ENCODE peak calls at places on chromosome 1, in four cellular contexts. M is stimulated activated CD4-positive, alpha-beta T cell treated with anti-CD3 and anti-CD28 coated beads, Interleukin-4, amount 100 ng/mL, for 4 hours; V is NCI-H1092 treated with DMSO at 0.1 percent for 48 hours; D is midbrain. A is an unnamed sample.

GRCh38 chr1:206083750-206084149 is 30.8 kb downstream of the RHEX start:
- DNase-seq in D (no peak), M (no peak), V (no peak), A (no peak)

GRCh38 chr1:215156232-215156631 is 73.7 kb downstream of the KCNK2 start:
- DNase-seq in D (no peak), M (no peak), V (no peak), A (no peak)

GRCh38 chr1:96845464-96845863 is 123.9 kb downstream of the PTBP2 start:
- DNase-seq in M (no peak), D (peak; percentile 22), V (no peak), A (no peak)

GRCh38 chr1:62685431-62685859 is 2.7 kb downstream of the DOCK7 start:
- DNase-seq in M (no peak), V (no peak), D (no peak), A (no peak)

GRCh38 chr1:212451416-212452322 is 18.9 kb downstream of the NENF start:
- DNase-seq in D (no peak), M (no peak), V (no peak), A (no peak)

GRCh38 chr1:200211157-200211556 is 183.6 kb downstream of the NR5A2 start:
- DNase-seq in V (no peak), D (no peak), M (no peak), A (no peak)

GRCh38 chr1:36092166-36092797 is 3.6 kb downstream of the ADPRS start:
- DNase-seq in M (no peak), D (no peak), V (no peak), A (no peak)

GRCh38 chr1:236762410-236762809 is 32.7 kb upstream of the MTR start:
- DNase-seq in D (no peak), M (no peak), V (no peak), A (no peak)

GRCh38 chr1:63322944-63323865 is 838 bp downstream of the FOXD3 start:
- DNase-seq in D (no peak), M (no peak), V (peak; percentile 37), A (peak; percentile 64)

GRCh38 chr1:53733447-53733931 is 5.5 kb downstream of the GLIS1 start:
- DNase-seq in D (no peak), V (no peak), M (no peak), A (no peak)

GRCh38 chr1:31663622-31664452 is 19.2 kb upstream of the PEF1 start:
- DNase-seq in D (peak; percentile 42), M (peak; percentile 59), V (peak; percentile 12), A (peak; percentile 7)

GRCh38 chr1:153536618-153537375 is 1.0 kb upstream of the S100A6 start:
- DNase-seq in M (no peak), D (no peak), V (no peak), A (no peak)

GRCh38 chr1:10787274-10787673 is 9.2 kb downstream of the CASZ1 start:
- DNase-seq in D (no peak), M (no peak), V (peak; percentile 58), A (no peak)

GRCh38 chr1:67736750-67737149 is 51.7 kb downstream of the GADD45A start:
- DNase-seq in D (no peak), V (no peak), M (no peak), A (no peak)

GRCh38 chr1:100921110-100921706 is 25.3 kb downstream of the SLC30A7 start:
- DNase-seq in M (no peak), D (peak; percentile 57), V (peak; percentile 52), A (peak; percentile 57)

GRCh38 chr1:15899266-15899665 is 51.8 kb downstream of the SPEN start:
- DNase-seq in V (no peak), M (no peak), D (no peak), A (peak; percentile 37)

GRCh38 chr1:19079541-19079940 is 123.1 kb upstream of the IFFO2 start:
- DNase-seq in V (no peak), D (no peak), M (no peak), A (no peak)

GRCh38 chr1:8004803-8005573 is 21.1 kb downstream of the ERRFI1 start:
- DNase-seq in V (no peak), M (no peak), D (no peak), A (peak; percentile 99)

GRCh38 chr1:68197891-68198290 is 34.4 kb downstream of the WLS start:
- DNase-seq in V (peak; percentile 81), D (no peak), M (no peak), A (peak; percentile 49)

GRCh38 chr1:245946905-245947304 is 560.2 kb downstream of the SMYD3 start:
- DNase-seq in V (no peak), D (no peak), M (no peak), A (no peak)

GRCh38 chr1:55168353-55168752 is 46.8 kb downstream of the USP24 start:
- DNase-seq in M (no peak), V (no peak), D (no peak), A (no peak)

GRCh38 chr1:119286587-119287181 is 81.9 kb upstream of the HAO2 start:
- DNase-seq in D (peak; percentile 14), M (peak; percentile 2), V (peak; percentile 42), A (peak; percentile 14)

GRCh38 chr1:89780721-89781120 is 40.1 kb upstream of the LRRC8D start:
- DNase-seq in V (peak; percentile 66), D (peak; percentile 41), M (peak; percentile 18), A (peak; percentile 59)

GRCh38 chr1:20729990-20730689 is 2.4 kb downstream of the SH2D5 start:
- DNase-seq in V (no peak), D (no peak), M (no peak), A (no peak)

GRCh38 chr1:45913183-45913924 is 109.9 kb downstream of the MAST2 start:
- DNase-seq in D (no peak), V (no peak), M (no peak), A (no peak)

GRCh38 chr1:47333578-47333921 is at the start of gene CMPK1:
- DNase-seq in M (peak; percentile 77), V (peak; percentile 63), D (peak; percentile 79), A (peak; percentile 84)

A was measured in NCI-H2171 treated with DMSO at 0.1 percent for 48 hours.